ENCODE peak calls at places on chromosome 1, in seven cellular contexts. B is A549, H is ascending aorta, A is vagina, T is MM.1S, D is psoas muscle, I is cardiac muscle cell. V is an unnamed sample.

GRCh38 chr1:95547000-95547399 is 313.0 kb downstream of the RWDD3 start:
- DNase-seq in H (no peak), T (no peak), I (no peak), D (no peak), A (no peak), B (no peak), V (no peak)

GRCh38 chr1:20124451-20125057 is 5.2 kb upstream of the PLA2G2D start:
- DNase-seq in A (no peak), T (no peak), D (no peak), I (no peak), H (no peak), B (peak; percentile 44), V (no peak)

GRCh38 chr1:35319988-35320713 is 51.6 kb downstream of the ZMYM4 start:
- DNase-seq in T (no peak), D (no peak), H (no peak), A (no peak), I (no peak), B (no peak), V (no peak)

GRCh38 chr1:205961405-205961804 is 18.1 kb upstream of the SLC26A9 start:
- DNase-seq in I (no peak), H (no peak), T (peak; percentile 46), B (no peak), D (no peak), A (no peak), V (no peak)

GRCh38 chr1:23597635-23598388 is 38.5 kb upstream of the ID3 start:
- DNase-seq in H (no peak), T (no peak), A (no peak), I (no peak), D (no peak), B (no peak), V (no peak)

GRCh38 chr1:7526867-7527732 is 244.0 kb upstream of the VAMP3 start:
- DNase-seq in B (no peak), H (no peak), T (no peak), A (no peak), D (peak; percentile 26), I (no peak), V (no peak)

GRCh38 chr1:11851171-11851570 is 3.6 kb upstream of the NPPA start:
- DNase-seq in H (no peak), T (no peak), A (no peak), I (no peak), D (no peak), B (no peak), V (no peak)

GRCh38 chr1:14499312-14500040 is 99.0 kb upstream of the KAZN start:
- DNase-seq in A (peak; percentile 54), H (no peak), T (no peak), B (no peak), D (no peak), I (no peak), V (no peak)

GRCh38 chr1:60621524-60621923 is 460.8 kb upstream of the NFIA start:
- DNase-seq in A (no peak), B (no peak), I (no peak), T (no peak), D (no peak), H (no peak), V (no peak)

GRCh38 chr1:7390604-7391000 is 380.5 kb upstream of the VAMP3 start:
- DNase-seq in D (no peak), A (no peak), B (no peak), T (no peak), I (no peak), H (no peak), V (no peak)

GRCh38 chr1:247209306-247209900 is 37.6 kb upstream of the ZNF124 start:
- DNase-seq in A (no peak), T (no peak), I (no peak), B (no peak), H (no peak), D (no peak), V (no peak)

GRCh38 chr1:158120254-158120653 is 60.4 kb upstream of the CD1D start:
- DNase-seq in H (no peak), D (no peak), I (no peak), A (no peak), T (no peak), B (no peak), V (no peak)

GRCh38 chr1:181166377-181167196 is 78.1 kb downstream of the IER5 start:
- DNase-seq in T (peak; percentile 87), A (no peak), D (peak; percentile 71), I (peak; percentile 86), B (peak; percentile 72), H (no peak), V (peak; percentile 70)

GRCh38 chr1:42319128-42319851 is 15.7 kb downstream of the FOXJ3 start:
- DNase-seq in A (no peak), T (no peak), B (no peak), I (no peak), D (no peak), H (no peak), V (no peak)

GRCh38 chr1:185292237-185292636 is 24.8 kb downstream of the IVNS1ABP start:
- DNase-seq in T (no peak), B (no peak), H (no peak), D (no peak), I (no peak), A (no peak), V (no peak)

GRCh38 chr1:51622455-51622913 is 5.6 kb downstream of the OSBPL9 start:
- DNase-seq in I (peak; percentile 18), T (no peak), A (peak; percentile 94), D (peak; percentile 87), B (peak; percentile 43), H (no peak), V (peak; percentile 33)

GRCh38 chr1:175936736-175937135 is 193.3 kb upstream of the TNR start:
- DNase-seq in T (no peak), D (no peak), I (no peak), B (no peak), H (no peak), A (no peak), V (no peak)

GRCh38 chr1:197917813-197918646 is 858 bp downstream of the LHX9 start:
- DNase-seq in H (no peak), B (no peak), D (no peak), A (peak; percentile 83), T (peak; percentile 23), I (no peak), V (no peak)

GRCh38 chr1:74773540-74773939 is 40.6 kb downstream of the TYW3 start:
- DNase-seq in T (no peak), I (no peak), H (no peak), D (no peak), B (no peak), A (no peak), V (no peak)

GRCh38 chr1:15876357-15876756 is 28.9 kb downstream of the SPEN start:
- DNase-seq in A (no peak), B (peak; percentile 45), T (no peak), H (no peak), D (no peak), I (peak; percentile 25), V (no peak)

GRCh38 chr1:53543771-53544695 is 84.8 kb downstream of the DMRTB1 start:
- DNase-seq in B (no peak), T (no peak), H (no peak), A (no peak), I (no peak), D (peak; percentile 26), V (no peak)

GRCh38 chr1:83109692-83110091 is 889.2 kb downstream of the TTLL7 start:
- DNase-seq in A (no peak), D (no peak), I (no peak), T (no peak), B (no peak), H (no peak), V (no peak)

GRCh38 chr1:203250936-203251335 is 21.5 kb upstream of the CHIT1 start:
- DNase-seq in H (no peak), I (no peak), D (no peak), A (no peak), B (no peak), T (no peak), V (no peak)

GRCh38 chr1:239368436-239369109 is 17.8 kb upstream of the CHRM3 start:
- DNase-seq in D (no peak), B (no peak), H (no peak), A (no peak), T (no peak), I (no peak), V (no peak)

DNA sequence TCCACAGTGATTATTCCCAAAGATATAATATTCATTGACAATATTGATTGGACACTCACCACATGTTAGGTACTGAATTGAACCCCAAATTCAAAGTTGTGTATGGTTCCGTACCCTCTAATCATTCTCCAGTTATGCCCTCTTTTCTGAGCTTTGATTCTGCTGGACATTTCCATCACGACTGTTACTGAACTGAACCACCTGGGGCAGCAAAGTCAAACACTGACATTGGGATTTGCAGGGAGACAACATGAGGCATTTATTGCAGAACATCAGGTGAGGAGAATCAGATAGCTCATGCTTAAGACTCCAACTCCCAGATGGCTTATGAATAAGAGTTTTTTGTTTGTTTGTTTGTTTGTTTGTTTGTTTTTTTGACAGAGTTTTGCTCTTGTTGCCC is 420.9 kb downstream of the DISC1 start:
- DNase-seq in T (no peak), B (no peak), A (no peak), H (no peak), I (no peak), D (no peak), V (no peak)
- TF ChIP-seq CTCF in T (no peak), B (no peak), A (no peak), H (no peak), I (peak; percentile 14), D (no peak), V (no peak)

GRCh38 chr1:103218369-103218768 is 110.0 kb upstream of the COL11A1 start:
- DNase-seq in I (no peak), A (no peak), D (no peak), T (no peak), H (no peak), B (no peak), V (no peak)
- H3K4me1 ChIP-seq in I (no peaks in the 10 kb centered on the region), A (no peaks in the 10 kb centered on the region), D (no peaks in the 10 kb centered on the region), T (no peaks in the 10 kb centered on the region), H (no peaks in the 10 kb centered on the region), B (no peaks in the 10 kb centered on the region), V (no peaks in the 10 kb centered on the region)

DNA sequence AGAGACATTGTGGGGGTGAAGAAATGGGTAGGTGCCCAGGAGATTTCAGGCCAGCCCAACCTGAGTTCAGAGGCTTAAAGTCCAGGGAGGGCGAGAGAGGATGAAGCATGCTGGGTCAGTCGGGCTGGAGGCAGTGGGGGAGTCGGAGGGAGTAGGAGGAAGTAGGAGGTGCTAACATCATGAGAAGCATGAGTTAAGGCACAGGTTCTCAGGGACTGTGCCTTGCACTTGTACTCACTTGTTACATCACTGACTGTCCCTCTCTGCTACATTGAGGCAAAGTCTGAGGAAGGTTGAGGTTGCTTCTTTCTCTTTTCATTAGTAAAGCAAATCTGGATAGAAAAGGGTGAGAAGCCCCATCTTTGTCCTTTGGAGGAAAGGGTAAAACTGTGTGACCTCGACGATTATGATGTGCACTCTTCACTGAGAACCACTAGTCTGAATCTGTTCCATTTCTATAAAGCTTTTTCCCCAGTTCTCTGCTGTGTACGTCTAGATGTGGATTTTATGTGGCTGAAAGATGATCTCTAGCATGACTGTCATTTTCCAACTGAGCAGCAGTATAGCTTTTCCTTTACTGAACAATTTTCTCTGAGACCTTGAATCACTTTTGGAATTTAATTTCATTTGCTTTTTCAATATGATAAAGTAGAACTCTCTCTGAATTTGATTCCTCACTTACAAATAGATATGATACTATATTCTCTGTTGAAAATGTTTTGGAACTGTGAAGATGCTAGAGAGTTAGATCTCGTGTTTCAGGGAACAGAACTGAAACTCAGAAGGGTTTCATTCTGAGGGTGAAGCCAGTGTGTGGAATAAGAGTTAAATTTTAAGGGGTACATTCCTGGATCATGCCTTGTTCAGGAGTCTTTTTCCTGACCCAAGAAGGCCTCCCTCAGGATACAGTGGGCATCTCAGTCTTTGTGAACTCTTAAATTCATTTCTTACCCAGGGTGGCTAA is 94.6 kb downstream of the FGGY start:
- DNase-seq in I (no peak), A (no peak), D (no peak), H (no peak), B (no peak), T (no peak), V (no peak)
- TF ChIP-seq CTCF in I (no peak), A (no peak), D (no peak), H (no peak), B (no peak), T (no peak), V (no peak)

GRCh38 chr1:232557096-232557495 is 72.8 kb downstream of the SIPA1L2 start:
- DNase-seq in A (no peak), B (no peak), D (no peak), T (no peak), I (no peak), H (no peak), V (no peak)
- H3K4me1 ChIP-seq in A (peaks cover 24% of the 10 kb centered on the region), B (peaks cover 31% of the 10 kb centered on the region), D (peaks cover 53% of the 10 kb centered on the region), T (peaks cover 11% of the 10 kb centered on the region), I (peaks cover 79% of the 10 kb centered on the region), H (peaks cover 7% of the 10 kb centered on the region), V (peaks cover 63% of the 10 kb centered on the region)